ENCODE peak calls at places on chromosomes 1 and 21, in nine cellular contexts. U, R, C, X, H, N, F, T and Q are unnamed samples.

GRCh38 chr1:234765672-234766071 is 155.7 kb upstream of the IRF2BP2 start:
- DNase-seq in C (no peak), H (no peak), N (no peak), T (no peak), R (no peak), X (no peak), U (no peak), F (no peak), Q (no peak)

GRCh38 chr1:201678264-201679101 is 139.6 kb downstream of the NAV1 start:
- DNase-seq in F (peak; percentile 37), N (no peak), C (no peak), T (no peak), X (no peak), H (no peak), U (peak; percentile 89), R (no peak), Q (no peak)

GRCh38 chr1:25784575-25785051 is 15.4 kb upstream of the SELENON start:
- DNase-seq in X (no peak), U (no peak), R (peak; percentile 89), T (peak; percentile 68), H (no peak), N (no peak), C (no peak), F (no peak), Q (no peak)

GRCh38 chr1:94721240-94721639 is 98.9 kb upstream of the SLC44A3 start:
- DNase-seq in H (no peak), T (no peak), X (no peak), R (no peak), C (no peak), N (no peak), U (no peak), F (no peak), Q (no peak)

GRCh38 chr1:116574581-116575291 is 3.9 kb upstream of the CD58 start:
- DNase-seq in T (peak; percentile 47), U (peak; percentile 56), F (peak; percentile 72), R (peak; percentile 66), C (no peak), H (peak; percentile 31), N (peak; percentile 50), X (peak; percentile 61), Q (no peak)

GRCh38 chr21:15967661-15968060 is 237.9 kb downstream of the USP25 start:
- DNase-seq in T (no peak), X (peak; percentile 6), C (no peak), R (no peak), H (no peak), U (peak; percentile 72), F (peak; percentile 64), N (no peak), Q (no peak)

GRCh38 chr1:174204697-174205308 is 45.5 kb downstream of the RABGAP1L start:
- DNase-seq in R (no peak), H (no peak), F (no peak), C (no peak), X (no peak), T (no peak), N (peak; percentile 37), U (no peak), Q (no peak)

GRCh38 chr1:2538872-2539271 is 8.8 kb upstream of the HES5 start:
- DNase-seq in F (no peak), X (no peak), U (no peak), H (no peak), T (no peak), N (no peak), R (no peak), C (no peak), Q (no peak)

GRCh38 chr1:86972262-86972661 is 57.8 kb downstream of the HS2ST1 start:
- DNase-seq in N (peak; percentile 13), R (no peak), C (no peak), X (no peak), F (no peak), T (no peak), U (no peak), H (no peak), Q (no peak)

GRCh38 chr1:11804666-11805453 is 904 bp downstream of the MTHFR start:
- DNase-seq in R (peak; percentile 73), U (peak; percentile 74), T (peak; percentile 57), H (no peak), C (no peak), N (no peak), X (peak; percentile 31), F (peak; percentile 56), Q (no peak)

GRCh38 chr1:64098856-64099606 is 104.4 kb upstream of the UBE2U start:
- DNase-seq in T (no peak), F (no peak), C (no peak), X (no peak), H (no peak), U (no peak), R (no peak), N (no peak), Q (no peak)

GRCh38 chr1:46665983-46666382 is 2.2 kb downstream of the ATPAF1 start:
- DNase-seq in H (no peak), X (no peak), R (no peak), N (no peak), C (no peak), U (no peak), F (no peak), T (no peak), Q (no peak)
- TF ChIP-seq CTCF in H (no peak), X (no peak), R (no peak), N (no peak), C (no peak), U (no peak), F (no peak), T (no peak), Q (no peak)

DNA sequence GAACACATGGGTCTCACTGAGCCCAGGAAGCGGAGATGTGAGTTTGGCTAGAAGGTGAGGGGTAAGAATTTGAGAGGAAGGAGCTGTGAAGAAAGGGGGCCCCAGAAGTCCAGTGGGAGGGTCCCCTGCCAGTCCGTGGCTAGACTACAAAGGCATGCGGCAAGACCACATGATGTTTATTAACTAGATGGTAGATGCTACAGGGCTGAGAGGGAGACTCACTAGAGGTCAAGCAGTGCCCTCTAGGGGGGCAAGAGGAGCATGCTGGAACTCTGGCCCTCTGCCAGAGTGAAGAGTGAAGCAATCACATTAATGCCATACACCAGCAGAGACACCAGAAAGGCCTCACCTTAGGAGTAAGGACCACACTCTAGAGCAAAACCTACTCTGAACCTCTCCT is 12.2 kb downstream of the KIAA0319L start:
- DNase-seq in H (no peak), C (no peak), U (no peak), R (peak; percentile 79), N (peak; percentile 38), T (peak; percentile 26), F (no peak), X (peak; percentile 65), Q (no peak)
- TF ChIP-seq CTCF in H (peak; percentile 75), C (peak; percentile 16), U (no peak), R (no peak), N (no peak), T (peak; percentile 32), F (peak; percentile 17), X (peak; percentile 43), Q (peak; percentile 27)

GRCh38 chr1:51369171-51369570 is 38.8 kb upstream of the TTC39A start:
- DNase-seq in N (no peak), H (no peak), R (no peak), X (no peak), C (no peak), U (no peak), T (no peak), F (no peak), Q (no peak)
- TF ChIP-seq CTCF in N (no peak), H (no peak), R (no peak), X (no peak), C (no peak), U (no peak), T (no peak), F (no peak), Q (no peak)

DNA sequence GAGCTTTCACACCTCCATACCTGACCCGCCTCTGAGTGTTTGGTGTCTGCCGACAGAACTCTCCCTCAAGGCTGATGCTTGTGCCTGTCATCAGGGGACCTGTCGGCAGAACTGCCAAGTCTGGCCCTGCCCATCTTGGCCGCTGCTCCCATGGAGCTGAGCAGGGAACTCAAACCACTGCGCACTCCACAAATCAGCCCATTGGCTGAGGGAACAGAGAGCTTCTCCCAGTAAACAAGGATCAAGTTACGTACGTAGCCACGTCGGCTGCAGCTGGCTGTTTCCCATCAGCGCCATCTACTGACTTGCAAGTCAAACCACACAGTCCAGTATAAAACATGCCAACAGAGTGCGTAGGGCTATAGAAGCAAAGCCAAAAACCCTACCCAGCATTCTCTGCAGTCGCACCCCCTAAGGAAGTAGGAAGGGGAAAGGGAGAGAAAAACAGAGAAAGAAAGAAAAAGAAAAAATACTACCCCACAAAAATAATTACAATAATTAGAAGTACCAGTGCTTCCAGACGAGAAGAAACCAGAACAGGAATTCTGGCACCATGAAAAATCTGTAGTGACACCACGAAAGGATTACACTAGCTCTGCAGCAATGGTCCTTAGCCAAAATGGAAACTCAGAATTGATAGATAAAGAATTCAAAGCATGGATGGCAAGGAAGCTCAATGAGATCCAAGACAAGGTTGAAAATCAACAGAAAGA is 13.1 kb downstream of the KRTAP13-1 start:
- DNase-seq in N (peak; percentile 12), U (peak; percentile 9), C (no peak), F (peak; percentile 44), T (no peak), H (peak; percentile 48), X (peak; percentile 22), R (peak; percentile 34), Q (no peak)
- TF ChIP-seq CTCF in N (no peak), U (no peak), C (no peak), F (peak; percentile 30), T (no peak), H (peak; percentile 70), X (peak; percentile 27), R (no peak), Q (peak; percentile 70)

GRCh38 chr1:71089536-71090270 is 8.9 kb upstream of the ZRANB2 start:
- DNase-seq in U (peak; percentile 83), R (no peak), N (no peak), H (no peak), C (peak; percentile 24), X (peak; percentile 87), T (no peak), F (peak; percentile 71), Q (no peak)

GRCh38 chr1:71088645-71089287 is 7.9 kb upstream of the ZRANB2 start:
- DNase-seq in N (no peak), R (no peak), X (no peak), H (no peak), U (no peak), T (no peak), F (no peak), C (no peak), Q (no peak)

GRCh38 chr1:71097428-71097827 is 16.6 kb upstream of the ZRANB2 start:
- DNase-seq in F (no peak), H (no peak), R (no peak), U (no peak), C (no peak), N (no peak), X (no peak), T (no peak), Q (no peak)

DNA sequence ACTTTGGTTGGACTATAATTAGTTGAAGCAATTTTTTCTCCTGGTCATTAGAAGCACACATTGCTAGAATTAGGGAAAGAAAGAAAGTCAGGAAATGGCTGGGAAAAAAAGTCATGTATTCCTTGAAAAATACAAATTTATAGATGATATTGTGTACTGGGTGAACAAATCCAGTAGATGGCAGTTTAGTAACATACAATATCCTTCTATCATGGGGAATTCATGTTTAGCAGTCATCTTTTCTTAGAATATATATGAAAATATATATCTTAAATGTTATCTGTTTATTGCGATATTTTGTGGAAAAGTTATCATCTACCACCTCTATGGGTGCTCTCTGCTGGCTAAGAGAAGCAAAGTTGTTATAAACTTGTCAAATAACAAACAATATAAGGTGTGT is 13.1 kb upstream of the ZRANB2 start:
- DNase-seq in R (no peak), H (no peak), T (no peak), F (peak; percentile 38), U (peak; percentile 14), N (no peak), X (peak; percentile 29), C (no peak), Q (no peak)
- TF ChIP-seq CTCF in R (no peak), H (peak; percentile 56), T (peak; percentile 37), F (peak; percentile 34), U (no peak), N (no peak), X (peak; percentile 65), C (peak; percentile 58), Q (peak; percentile 60)

GRCh38 chr1:175744833-175745232 is 1.4 kb upstream of the TNR start:
- DNase-seq in X (no peak), U (no peak), H (no peak), R (no peak), F (no peak), C (no peak), N (no peak), T (no peak), Q (no peak)
- TF ChIP-seq CTCF in X (peak; percentile 20), U (no peak), H (peak; percentile 49), R (peak; percentile 15), F (no peak), C (peak; percentile 25), N (no peak), T (peak; percentile 26), Q (peak; percentile 38)